ENCODE peak calls at places on chromosome 4, in six cellular contexts. A is HT1080, J is iris pigment epithelial cell, Y is choroid plexus epithelial cell, N is heart right ventricle, O is hypothalamus. R is an unnamed sample.

GRCh38 chr4:147970003-147970402 is 238.1 kb downstream of the ARHGAP10 start:
- DNase-seq in J (no peak), N (no peak), Y (no peak), A (no peak), O (no peak), R (no peak)

GRCh38 chr4:143354990-143355389 is 18.3 kb downstream of the GAB1 start:
- DNase-seq in A (no peak), Y (no peak), N (no peak), O (no peak), J (no peak), R (no peak)

GRCh38 chr4:98673978-98674377 is 15.6 kb upstream of the TSPAN5 start:
- DNase-seq in A (no peak), O (no peak), N (no peak), J (no peak), Y (no peak), R (no peak)

GRCh38 chr4:164700471-164700870 is 53.5 kb upstream of the SMIM31 start:
- DNase-seq in Y (no peak), A (peak), J (no peak), O (no peak), N (no peak), R (peak)

GRCh38 chr4:136687118-136687517 is 845.2 kb downstream of the PCDH18 start:
- DNase-seq in N (no peak), O (no peak), Y (peak), J (peak), A (no peak), R (peak)

GRCh38 chr4:7060346-7061150 is 7.3 kb downstream of the GRPEL1 start:
- DNase-seq in Y (no peak), J (no peak), N (no peak), O (no peak), A (no peak), R (no peak)

GRCh38 chr4:84808332-84808731 is 158.2 kb downstream of the WDFY3 start:
- DNase-seq in A (no peak), O (no peak), N (no peak), Y (no peak), J (no peak), R (no peak)

GRCh38 chr4:128649575-128650205 is 159.8 kb upstream of the JADE1 start:
- DNase-seq in J (peak), Y (peak), A (peak), O (no peak), N (no peak), R (no peak)

GRCh38 chr4:185600801-185601200 is 65.5 kb upstream of the PDLIM3 start:
- DNase-seq in N (no peak), A (no peak), J (peak), Y (no peak), O (no peak), R (no peak)

GRCh38 chr4:37464373-37464772 is 219.8 kb downstream of the NWD2 start:
- DNase-seq in J (no peak), O (no peak), Y (no peak), A (no peak), N (no peak), R (no peak)

GRCh38 chr4:169810325-169811323 is 52.9 kb upstream of the HPF1 start:
- DNase-seq in J (peak), O (no peak), Y (peak), A (peak), N (peak), R (peak)

GRCh38 chr4:14078311-14078710 is 450.8 kb upstream of the BOD1L1 start:
- DNase-seq in O (no peak), Y (no peak), J (no peak), N (no peak), A (no peak), R (no peak)

GRCh38 chr4:143403551-143403816 is 66.8 kb downstream of the GAB1 start:
- DNase-seq in Y (no peak), N (no peak), A (no peak), J (no peak), O (no peak), R (no peak)

GRCh38 chr4:3417448-3417847 is 24.3 kb upstream of the HGFAC start:
- DNase-seq in J (no peak), O (no peak), N (no peak), Y (no peak), A (no peak), R (no peak)

GRCh38 chr4:185165605-185166063 is 22.6 kb downstream of the SLC25A4 start:
- DNase-seq in N (no peak), A (peak), O (no peak), J (peak), Y (peak), R (no peak)

GRCh38 chr4:57442834-57443291 is 332.7 kb upstream of the IGFBP7 start:
- DNase-seq in N (peak), J (peak), A (peak), O (peak), Y (peak), R (peak)

GRCh38 chr4:31106419-31106818 is 386.2 kb downstream of the PCDH7 start:
- DNase-seq in Y (no peak), N (no peak), A (no peak), O (no peak), J (no peak), R (no peak)

GRCh38 chr4:13921805-13922204 is 294.3 kb upstream of the BOD1L1 start:
- DNase-seq in N (no peak), O (no peak), A (no peak), Y (peak), J (peak), R (no peak)

GRCh38 chr4:1329408-1330371 is 17.3 kb upstream of the UVSSA start:
- DNase-seq in A (no peak), J (no peak), Y (peak), N (no peak), O (no peak), R (no peak)

GRCh38 chr4:81984746-81985145 is 389.0 kb downstream of the HNRNPD start:
- DNase-seq in J (no peak), N (no peak), O (no peak), A (no peak), Y (no peak), R (no peak)

GRCh38 chr4:107037188-107037587 is 1.1 kb upstream of the DKK2 start:
- DNase-seq in N (no peak), O (peak), Y (peak), A (peak), J (peak), R (peak)

GRCh38 chr4:3190549-3190948 is 58.4 kb upstream of the MSANTD1 start:
- DNase-seq in O (no peak), J (no peak), N (no peak), Y (no peak), A (no peak), R (peak)

GRCh38 chr4:77449162-77449561 is 156.5 kb upstream of the CXCL13 start:
- DNase-seq in J (no peak), N (no peak), Y (no peak), A (peak), O (no peak), R (no peak)

GRCh38 chr4:18366762-18367358 is 345.3 kb upstream of the LCORL start:
- DNase-seq in A (peak), O (no peak), N (no peak), Y (peak), J (peak), R (no peak)

GRCh38 chr4:152454398-152455011 is 81.4 kb downstream of the FBXW7 start:
- DNase-seq in O (no peak), A (peak), N (no peak), J (peak), Y (peak), R (peak)

GRCh38 chr4:146342600-146343192 is 128.4 kb downstream of the REELD1 start:
- DNase-seq in O (no peak), J (peak), A (no peak), N (no peak), Y (peak), R (peak)

R was measured in midbrain.